ENCODE peak calls at places on chromosomes 7 and 10, in eight cellular contexts. One of them, this sample, is unnamed.

GRCh38 chr7:150903627-150904026 is 51.3 kb downstream of the AOC1 start:
- DNase-seq in fibroblast of the aortic adventitia: peak; percentile 43
- DNase-seq in GOT3: peak; percentile 27
- DNase-seq in omental fat pad: no peak
- DNase-seq in HS-5: peak; percentile 46
- DNase-seq in anterior cingulate cortex: peak; percentile 65
- DNase-seq in MV-4-11: no peak
- DNase-seq in coronary artery: no peak
- DNase-seq in this sample: peak; percentile 38

GRCh38 chr7:52720856-52721255 is 314.6 kb upstream of the POM121L12 start:
- DNase-seq in fibroblast of the aortic adventitia: no peak
- DNase-seq in GOT3: no peak
- DNase-seq in omental fat pad: no peak
- DNase-seq in HS-5: no peak
- DNase-seq in anterior cingulate cortex: no peak
- DNase-seq in MV-4-11: no peak
- DNase-seq in coronary artery: no peak
- DNase-seq in this sample: no peak

GRCh38 chr7:55048221-55048859 is 29.5 kb downstream of the EGFR start:
- DNase-seq in fibroblast of the aortic adventitia: no peak
- DNase-seq in GOT3: no peak
- DNase-seq in omental fat pad: no peak
- DNase-seq in HS-5: no peak
- DNase-seq in anterior cingulate cortex: no peak
- DNase-seq in MV-4-11: no peak
- DNase-seq in coronary artery: no peak
- DNase-seq in this sample: no peak

GRCh38 chr7:45082031-45082830 is 6.5 kb downstream of the NACAD start:
- DNase-seq in fibroblast of the aortic adventitia: no peak
- DNase-seq in GOT3: no peak
- DNase-seq in omental fat pad: no peak
- DNase-seq in HS-5: no peak
- DNase-seq in anterior cingulate cortex: peak; percentile 65
- DNase-seq in MV-4-11: no peak
- DNase-seq in coronary artery: peak; percentile 71
- DNase-seq in this sample: no peak

GRCh38 chr7:105890290-105890997 is 14.0 kb upstream of the ATXN7L1 start:
- DNase-seq in fibroblast of the aortic adventitia: no peak
- DNase-seq in GOT3: no peak
- DNase-seq in omental fat pad: no peak
- DNase-seq in HS-5: no peak
- DNase-seq in anterior cingulate cortex: no peak
- DNase-seq in MV-4-11: no peak
- DNase-seq in coronary artery: no peak
- DNase-seq in this sample: no peak

GRCh38 chr10:125448596-125448995 is 234.4 kb downstream of the TEX36 start:
- DNase-seq in fibroblast of the aortic adventitia: peak; percentile 2
- DNase-seq in GOT3: no peak
- DNase-seq in omental fat pad: no peak
- DNase-seq in HS-5: no peak
- DNase-seq in anterior cingulate cortex: no peak
- DNase-seq in MV-4-11: no peak
- DNase-seq in coronary artery: no peak
- DNase-seq in this sample: no peak

GRCh38 chr10:4661572-4662255 is 164.3 kb upstream of the AKR1E2 start:
- DNase-seq in fibroblast of the aortic adventitia: peak; percentile 45
- DNase-seq in GOT3: no peak
- DNase-seq in omental fat pad: no peak
- DNase-seq in HS-5: no peak
- DNase-seq in anterior cingulate cortex: no peak
- DNase-seq in MV-4-11: peak; percentile 13
- DNase-seq in coronary artery: peak; percentile 93
- DNase-seq in this sample: no peak

GRCh38 chr7:124246262-124246863 is 213.5 kb upstream of the TMEM229A start:
- DNase-seq in fibroblast of the aortic adventitia: no peak
- DNase-seq in GOT3: no peak
- DNase-seq in omental fat pad: no peak
- DNase-seq in HS-5: no peak
- DNase-seq in anterior cingulate cortex: no peak
- DNase-seq in MV-4-11: peak; percentile 68
- DNase-seq in coronary artery: no peak
- DNase-seq in this sample: no peak

GRCh38 chr10:124912487-124912886 is 29.4 kb upstream of the ZRANB1 start:
- DNase-seq in fibroblast of the aortic adventitia: peak; percentile 17
- DNase-seq in GOT3: no peak
- DNase-seq in omental fat pad: no peak
- DNase-seq in HS-5: no peak
- DNase-seq in anterior cingulate cortex: no peak
- DNase-seq in MV-4-11: no peak
- DNase-seq in coronary artery: no peak
- DNase-seq in this sample: no peak

GRCh38 chr10:480928-481551 is 208.4 kb downstream of the DIP2C start:
- DNase-seq in fibroblast of the aortic adventitia: peak; percentile 46
- DNase-seq in GOT3: no peak
- DNase-seq in omental fat pad: no peak
- DNase-seq in HS-5: no peak
- DNase-seq in anterior cingulate cortex: peak; percentile 46
- DNase-seq in MV-4-11: no peak
- DNase-seq in coronary artery: peak; percentile 55
- DNase-seq in this sample: no peak

GRCh38 chr10:31350891-31351290 is 31.9 kb downstream of the ZEB1 start:
- DNase-seq in fibroblast of the aortic adventitia: no peak
- DNase-seq in GOT3: no peak
- DNase-seq in omental fat pad: no peak
- DNase-seq in HS-5: no peak
- DNase-seq in anterior cingulate cortex: no peak
- DNase-seq in MV-4-11: no peak
- DNase-seq in coronary artery: no peak
- DNase-seq in this sample: no peak

GRCh38 chr7:66669088-66669487 is 40.4 kb downstream of the KCTD7 start:
- DNase-seq in fibroblast of the aortic adventitia: no peak
- DNase-seq in GOT3: no peak
- DNase-seq in omental fat pad: no peak
- DNase-seq in HS-5: no peak
- DNase-seq in anterior cingulate cortex: peak; percentile 83
- DNase-seq in MV-4-11: no peak
- DNase-seq in coronary artery: no peak
- DNase-seq in this sample: no peak

GRCh38 chr10:44914891-44915290 is 3.8 kb downstream of the TMEM72 start:
- DNase-seq in fibroblast of the aortic adventitia: no peak
- DNase-seq in GOT3: no peak
- DNase-seq in omental fat pad: no peak
- DNase-seq in HS-5: no peak
- DNase-seq in anterior cingulate cortex: no peak
- DNase-seq in MV-4-11: no peak
- DNase-seq in coronary artery: no peak
- DNase-seq in this sample: no peak

GRCh38 chr7:108026647-108027046 is 23.7 kb upstream of the LAMB1 start:
- DNase-seq in fibroblast of the aortic adventitia: peak; percentile 22
- DNase-seq in GOT3: no peak
- DNase-seq in omental fat pad: no peak
- DNase-seq in HS-5: no peak
- DNase-seq in anterior cingulate cortex: no peak
- DNase-seq in MV-4-11: no peak
- DNase-seq in coronary artery: no peak
- DNase-seq in this sample: no peak

GRCh38 chr10:55410415-55410885 is 609.4 kb upstream of the PCDH15 start:
- DNase-seq in fibroblast of the aortic adventitia: no peak
- DNase-seq in GOT3: no peak
- DNase-seq in omental fat pad: no peak
- DNase-seq in HS-5: no peak
- DNase-seq in anterior cingulate cortex: peak; percentile 75
- DNase-seq in MV-4-11: no peak
- DNase-seq in coronary artery: no peak
- DNase-seq in this sample: no peak

GRCh38 chr7:116598278-116598677 is 73.4 kb downstream of the CAV1 start:
- DNase-seq in fibroblast of the aortic adventitia: no peak
- DNase-seq in GOT3: no peak
- DNase-seq in omental fat pad: no peak
- DNase-seq in HS-5: no peak
- DNase-seq in anterior cingulate cortex: peak; percentile 34
- DNase-seq in MV-4-11: no peak
- DNase-seq in coronary artery: no peak
- DNase-seq in this sample: no peak

This sample was measured in fibroblast of the conjunctiva.